ENCODE peak calls at places on chromosomes 3 and 15, in eight cellular contexts. Y is IMR-90, K is HCT116, P is uterus, N is ovary, Z is breast epithelium, W is esophagus squamous epithelium, U is upper lobe of left lung. G is an unnamed sample.

GRCh38 chr15:78541744-78542034 is 1.4 kb downstream of the PSMA4 start:
- DNase-seq in N (no peak), W (no peak), Z (no peak), K (no peak), P (no peak), Y (no peak), U (no peak), G (no peak)

GRCh38 chr3:4795905-4796304 is 183.3 kb upstream of the BHLHE40 start:
- DNase-seq in U (no peak), Y (no peak), Z (no peak), P (no peak), K (no peak), N (no peak), W (no peak), G (no peak)

GRCh38 chr3:124812291-124813265 is 74.6 kb downstream of the ITGB5 start:
- DNase-seq in W (no peak), U (peak; percentile 45), Z (no peak), P (peak; percentile 82), K (peak; percentile 82), N (peak; percentile 72), Y (peak; percentile 99), G (peak; percentile 63)

GRCh38 chr3:71456826-71457225 is 126.7 kb downstream of the FOXP1 start:
- DNase-seq in W (no peak), K (no peak), U (no peak), Y (peak; percentile 15), P (no peak), Z (no peak), N (no peak), G (no peak)

GRCh38 chr15:64521726-64522164 is 61.4 kb downstream of the ZNF609 start:
- DNase-seq in N (no peak), Y (peak; percentile 49), P (no peak), K (peak; percentile 68), Z (no peak), W (no peak), U (no peak), G (peak; percentile 93)

GRCh38 chr3:151639096-151639740 is 94.5 kb upstream of the AADACL2 start:
- DNase-seq in N (no peak), U (no peak), K (no peak), W (no peak), Y (no peak), Z (no peak), P (no peak), G (no peak)

GRCh38 chr3:149018247-149018646 is 26.9 kb downstream of the GYG1 start:
- DNase-seq in K (no peak), U (no peak), P (no peak), W (no peak), Z (no peak), N (no peak), Y (peak; percentile 68), G (no peak)

GRCh38 chr3:48412375-48413001 is 17.4 kb downstream of the PLXNB1 start:
- DNase-seq in U (peak; percentile 59), Y (no peak), Z (no peak), P (no peak), K (no peak), W (no peak), N (no peak), G (no peak)

GRCh38 chr3:9901967-9902366 is 681 bp upstream of the IL17RE start:
- DNase-seq in Y (no peak), K (no peak), P (no peak), W (no peak), U (no peak), N (no peak), Z (no peak), G (no peak)

GRCh38 chr3:9903904-9904303 is 1.3 kb downstream of the IL17RE start:
- DNase-seq in K (no peak), P (no peak), W (no peak), N (no peak), Z (no peak), U (no peak), Y (no peak), G (no peak)

GRCh38 chr3:9906480-9906879 is 3.8 kb downstream of the IL17RE start:
- DNase-seq in W (no peak), Y (no peak), P (no peak), K (no peak), N (no peak), Z (no peak), U (no peak), G (no peak)

GRCh38 chr3:9902372-9903237 is at the start of gene IL17RE:
- DNase-seq in U (peak; percentile 87), Y (no peak), W (no peak), N (no peak), K (no peak), P (no peak), Z (peak; percentile 63), G (peak; percentile 31)

DNA sequence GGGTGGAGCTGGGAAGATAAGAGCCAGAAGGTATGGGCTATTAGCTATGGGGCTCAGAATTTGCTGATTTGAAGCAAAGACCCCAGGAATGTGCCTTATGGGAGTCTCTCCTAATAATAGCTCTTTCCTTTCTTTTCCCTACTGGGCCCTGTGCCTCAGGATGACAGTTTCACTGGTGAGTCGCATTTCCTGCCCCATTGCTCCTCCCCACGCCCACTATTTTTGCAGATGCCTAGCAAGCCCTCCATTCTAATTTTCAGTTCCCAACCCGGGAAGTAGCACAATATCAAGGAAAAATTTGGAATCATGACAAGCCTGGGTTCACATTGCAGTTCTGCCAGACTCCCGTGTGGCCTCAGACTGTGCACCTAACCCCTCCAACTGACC is 583 bp downstream of the IL17RE start:
- DNase-seq in N (no peak), U (no peak), Z (no peak), Y (peak; percentile 52), K (no peak), W (no peak), P (no peak), G (no peak)
- TF ChIP-seq POLR2A in N (no peak), U (no peak), Z (no peak), Y (no peak), K (no peak), W (no peak), P (no peak), G (no peak)

DNA sequence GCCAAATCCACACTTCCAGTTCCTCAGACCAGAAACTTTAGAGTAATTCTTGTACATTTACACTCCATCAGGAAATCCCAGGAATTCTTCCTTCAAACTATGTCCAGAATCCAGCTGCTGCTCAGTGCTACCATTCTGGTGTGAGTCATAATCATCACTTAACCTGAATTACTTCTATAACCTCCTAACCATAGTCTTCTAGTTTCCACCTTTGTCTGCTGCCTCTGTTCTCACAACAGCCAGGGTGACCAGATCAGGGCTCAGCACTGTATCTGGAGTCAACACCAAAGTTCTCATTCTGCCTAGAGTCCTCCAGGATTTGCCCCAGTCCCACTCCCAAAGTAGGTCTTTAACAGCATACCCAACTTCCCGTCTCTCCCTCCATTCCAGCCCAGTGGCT is 3.4 kb downstream of the CLDND1 start:
- DNase-seq in Z (no peak), W (no peak), K (no peak), Y (peak; percentile 35), P (no peak), U (no peak), N (no peak), G (no peak)
- TF ChIP-seq POLR2A in Z (no peak), W (no peak), K (no peak), Y (no peak), P (no peak), U (no peak), N (no peak), G (no peak)

GRCh38 chr3:159150176-159150575 is 348.3 kb downstream of the MFSD1 start:
- DNase-seq in U (no peak), P (no peak), N (no peak), Z (no peak), K (no peak), W (no peak), Y (no peak), G (no peak)
- TF ChIP-seq POLR2A in U (no peak), P (no peak), N (no peak), Z (no peak), K (no peak), W (no peak), Y (no peak), G (no peak)

GRCh38 chr15:71082803-71083202 is 32.5 kb upstream of the THSD4 start:
- DNase-seq in Z (no peak), N (peak; percentile 27), U (no peak), K (no peak), Y (no peak), P (peak; percentile 50), W (no peak), G (no peak)

GRCh38 chr15:71078506-71079207 is 36.6 kb upstream of the THSD4 start:
- DNase-seq in P (no peak), N (no peak), Z (no peak), K (no peak), Y (no peak), U (no peak), W (no peak), G (no peak)

GRCh38 chr15:71080166-71080565 is 35.1 kb upstream of the THSD4 start:
- DNase-seq in Y (no peak), P (no peak), U (no peak), W (no peak), Z (no peak), N (no peak), K (no peak), G (no peak)

GRCh38 chr15:71080705-71081104 is 34.6 kb upstream of the THSD4 start:
- DNase-seq in U (no peak), P (no peak), K (no peak), N (no peak), Z (no peak), Y (peak; percentile 96), W (no peak), G (no peak)

GRCh38 chr15:71079208-71080044 is 35.8 kb upstream of the THSD4 start:
- DNase-seq in Z (no peak), Y (peak; percentile 90), N (no peak), P (no peak), W (no peak), U (no peak), K (no peak), G (no peak)
- TF ChIP-seq POLR2A in Z (no peak), Y (no peak), N (no peak), P (no peak), W (no peak), U (no peak), K (no peak), G (no peak)

DNA sequence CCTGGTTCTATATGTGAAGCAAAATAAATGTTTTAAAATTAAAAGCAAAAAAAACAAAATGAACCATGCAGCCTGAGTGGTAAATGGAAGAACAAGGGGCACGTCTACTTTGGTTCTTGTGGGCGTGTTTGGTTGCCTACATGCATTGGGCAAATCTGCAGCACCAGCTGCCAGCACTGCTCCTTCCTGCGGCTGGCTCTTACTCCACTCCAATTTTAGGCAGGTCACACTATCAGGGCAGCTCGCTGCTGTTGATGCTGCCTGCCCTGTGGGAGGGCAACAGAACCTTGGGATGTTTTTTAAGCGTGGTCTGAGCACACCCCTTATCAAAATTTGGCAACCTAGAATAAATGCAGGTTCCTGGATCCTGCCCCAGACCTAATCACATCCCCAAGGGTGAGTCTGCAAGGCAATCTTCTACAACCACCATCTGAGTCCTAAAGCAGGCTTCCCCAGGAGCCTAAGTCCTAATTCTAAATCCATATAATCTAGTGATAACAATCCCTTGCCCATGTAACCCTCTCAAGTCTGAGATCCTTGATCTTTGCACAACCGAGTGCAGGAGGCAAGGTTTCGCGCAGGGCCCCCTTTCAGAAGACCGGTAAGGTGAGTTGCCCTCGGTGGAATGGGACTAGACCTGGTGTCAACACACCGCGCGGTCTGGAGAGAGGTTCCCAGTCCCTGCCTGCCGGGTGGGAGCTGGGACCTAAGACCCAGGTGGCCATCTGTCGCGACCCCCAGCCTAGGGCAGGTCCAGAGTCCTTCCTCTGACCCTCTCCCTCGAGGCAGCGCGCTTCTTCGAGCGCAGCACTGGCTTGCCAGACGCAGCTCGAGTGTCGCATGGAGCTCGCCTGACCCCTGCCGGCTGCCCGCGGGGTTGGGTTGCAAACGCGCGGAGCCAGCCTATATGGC is 15.9 kb downstream of the IVD start:
- DNase-seq in P (peak; percentile 61), W (no peak), K (peak; percentile 32), N (peak; percentile 79), Z (peak; percentile 81), Y (peak; percentile 52), U (peak; percentile 98), G (peak; percentile 88)
- TF ChIP-seq POLR2A in P (no peak), W (no peak), K (no peak), N (no peak), Z (no peak), Y (no peak), U (peak; percentile 36), G (no peak)

G was measured in erythroblast.